ENCODE peak calls at places on chromosomes 4 and X, in five cellular contexts. One of them, this sample, is unnamed.

GRCh38 chrX:156001001-156001666 is 3.6 kb downstream of the IL9R start:
- DNase-seq in thyroid gland: no peak
- DNase-seq in fibroblast of lung: no peak
- DNase-seq in upper lobe of right lung: no peak
- DNase-seq in PC-9: no peak
- DNase-seq in this sample: no peak

GRCh38 chr4:108743021-108743420 is 19.8 kb downstream of the ETNPPL start:
- DNase-seq in thyroid gland: no peak
- DNase-seq in fibroblast of lung: no peak
- DNase-seq in upper lobe of right lung: no peak
- DNase-seq in PC-9: no peak
- DNase-seq in this sample: no peak

GRCh38 chr4:86048426-86048825 is 311.4 kb downstream of the MAPK10 start:
- DNase-seq in thyroid gland: no peak
- DNase-seq in fibroblast of lung: no peak
- DNase-seq in upper lobe of right lung: no peak
- DNase-seq in PC-9: no peak
- DNase-seq in this sample: no peak

GRCh38 chr4:19462117-19462516 is 789.6 kb upstream of the SLIT2 start:
- DNase-seq in thyroid gland: no peak
- DNase-seq in fibroblast of lung: no peak
- DNase-seq in upper lobe of right lung: no peak
- DNase-seq in PC-9: no peak
- DNase-seq in this sample: no peak

GRCh38 chr4:19224820-19225219 is 1026.9 kb upstream of the SLIT2 start:
- DNase-seq in thyroid gland: no peak
- DNase-seq in fibroblast of lung: peak; percentile 61
- DNase-seq in upper lobe of right lung: no peak
- DNase-seq in PC-9: peak; percentile 35
- DNase-seq in this sample: no peak

GRCh38 chr4:36269116-36269515 is 12.3 kb upstream of the DTHD1 start:
- DNase-seq in thyroid gland: no peak
- DNase-seq in fibroblast of lung: no peak
- DNase-seq in upper lobe of right lung: no peak
- DNase-seq in PC-9: no peak
- DNase-seq in this sample: no peak

GRCh38 chrX:44785652-44786051 is 58.2 kb upstream of the DUSP21 start:
- DNase-seq in thyroid gland: no peak
- DNase-seq in fibroblast of lung: peak; percentile 71
- DNase-seq in upper lobe of right lung: no peak
- DNase-seq in PC-9: no peak
- DNase-seq in this sample: no peak

GRCh38 chrX:26026179-26026578 is 112.0 kb upstream of the MAGEB18 start:
- DNase-seq in thyroid gland: no peak
- DNase-seq in fibroblast of lung: peak; percentile 0
- DNase-seq in upper lobe of right lung: no peak
- DNase-seq in PC-9: no peak
- DNase-seq in this sample: no peak

GRCh38 chrX:72430405-72430968 is 124.8 kb upstream of the CITED1 start:
- DNase-seq in thyroid gland: no peak
- DNase-seq in fibroblast of lung: no peak
- DNase-seq in upper lobe of right lung: no peak
- DNase-seq in PC-9: no peak
- DNase-seq in this sample: no peak

GRCh38 chrX:97740044-97740443 is 856.3 kb downstream of the RPA4 start:
- DNase-seq in thyroid gland: no peak
- DNase-seq in fibroblast of lung: no peak
- DNase-seq in upper lobe of right lung: no peak
- DNase-seq in PC-9: no peak
- DNase-seq in this sample: no peak

GRCh38 chrX:85611926-85612325 is 232.5 kb upstream of the POF1B start:
- DNase-seq in thyroid gland: no peak
- DNase-seq in fibroblast of lung: peak; percentile 24
- DNase-seq in upper lobe of right lung: no peak
- DNase-seq in PC-9: no peak
- DNase-seq in this sample: no peak

GRCh38 chr4:66574145-66574978 is 904.1 kb upstream of the EPHA5 start:
- DNase-seq in thyroid gland: no peak
- DNase-seq in fibroblast of lung: peak; percentile 53
- DNase-seq in upper lobe of right lung: no peak
- DNase-seq in PC-9: no peak
- DNase-seq in this sample: no peak

GRCh38 chr4:66571145-66571544 is 900.9 kb upstream of the EPHA5 start:
- DNase-seq in thyroid gland: no peak
- DNase-seq in fibroblast of lung: no peak
- DNase-seq in upper lobe of right lung: no peak
- DNase-seq in PC-9: no peak
- DNase-seq in this sample: no peak

GRCh38 chr4:66572949-66573348 is 902.7 kb upstream of the EPHA5 start:
- DNase-seq in thyroid gland: no peak
- DNase-seq in fibroblast of lung: peak; percentile 58
- DNase-seq in upper lobe of right lung: no peak
- DNase-seq in PC-9: peak; percentile 60
- DNase-seq in this sample: no peak

GRCh38 chr4:66577922-66578321 is 907.6 kb upstream of the EPHA5 start:
- DNase-seq in thyroid gland: no peak
- DNase-seq in fibroblast of lung: no peak
- DNase-seq in upper lobe of right lung: no peak
- DNase-seq in PC-9: no peak
- DNase-seq in this sample: no peak

GRCh38 chr4:66575024-66575696 is 904.9 kb upstream of the EPHA5 start:
- DNase-seq in thyroid gland: no peak
- DNase-seq in fibroblast of lung: peak; percentile 52
- DNase-seq in upper lobe of right lung: no peak
- DNase-seq in PC-9: peak; percentile 79
- DNase-seq in this sample: no peak
- H3K4me3 ChIP-seq in thyroid gland: no peak overlapping the region
- H3K4me3 ChIP-seq in fibroblast of lung: no peak overlapping the region
- H3K4me3 ChIP-seq in upper lobe of right lung: no peak overlapping the region
- H3K4me3 ChIP-seq in PC-9: no peak overlapping the region
- H3K4me3 ChIP-seq in this sample: no peak overlapping the region

GRCh38 chr4:183495182-183495581 is 9.7 kb upstream of the ING2 start:
- DNase-seq in thyroid gland: no peak
- DNase-seq in fibroblast of lung: no peak
- DNase-seq in upper lobe of right lung: no peak
- DNase-seq in PC-9: no peak
- DNase-seq in this sample: no peak

GRCh38 chr4:183493246-183493645 is 11.6 kb upstream of the ING2 start:
- DNase-seq in thyroid gland: no peak
- DNase-seq in fibroblast of lung: no peak
- DNase-seq in upper lobe of right lung: no peak
- DNase-seq in PC-9: no peak
- DNase-seq in this sample: no peak

GRCh38 chr4:183492791-183493221 is 12.1 kb upstream of the ING2 start:
- DNase-seq in thyroid gland: no peak
- DNase-seq in fibroblast of lung: no peak
- DNase-seq in upper lobe of right lung: no peak
- DNase-seq in PC-9: peak; percentile 90
- DNase-seq in this sample: no peak
- H3K27ac ChIP-seq in thyroid gland: no peak overlapping the region
- H3K27ac ChIP-seq in fibroblast of lung: no peak overlapping the region
- H3K27ac ChIP-seq in upper lobe of right lung: no peak overlapping the region
- H3K27ac ChIP-seq in PC-9: peak overlapping the region; percentile 76
- H3K27ac ChIP-seq in this sample: no peak overlapping the region

DNA sequence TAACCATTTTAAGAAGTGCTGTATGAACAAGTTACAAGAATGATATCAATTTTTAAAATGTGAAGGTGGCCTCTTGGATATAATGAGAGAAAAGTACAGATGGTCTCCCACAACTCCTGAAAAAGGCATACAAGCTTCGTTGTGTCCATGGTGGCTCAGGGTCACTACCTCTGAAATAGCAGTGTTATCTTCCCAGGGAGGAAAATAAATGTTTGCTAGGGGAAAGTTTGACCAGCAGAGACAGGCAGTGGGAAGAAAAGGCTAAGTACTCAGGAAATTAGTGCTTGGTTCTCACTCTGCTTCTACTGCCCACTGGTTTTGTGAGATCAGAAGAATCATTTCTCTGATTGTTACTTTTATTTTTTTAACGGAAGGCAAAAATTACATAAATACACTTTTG is 39.4 kb downstream of the PPP1R2C start:
- DNase-seq in thyroid gland: no peak
- DNase-seq in fibroblast of lung: no peak
- DNase-seq in upper lobe of right lung: no peak
- DNase-seq in PC-9: no peak
- DNase-seq in this sample: no peak
- H3K27me3 ChIP-seq in thyroid gland: no peaks in the 10 kb centered on the region
- H3K27me3 ChIP-seq in fibroblast of lung: no peaks in the 10 kb centered on the region
- H3K27me3 ChIP-seq in upper lobe of right lung: no peaks in the 10 kb centered on the region
- H3K27me3 ChIP-seq in PC-9: no peaks in the 10 kb centered on the region
- H3K27me3 ChIP-seq in this sample: no peaks in the 10 kb centered on the region

DNA sequence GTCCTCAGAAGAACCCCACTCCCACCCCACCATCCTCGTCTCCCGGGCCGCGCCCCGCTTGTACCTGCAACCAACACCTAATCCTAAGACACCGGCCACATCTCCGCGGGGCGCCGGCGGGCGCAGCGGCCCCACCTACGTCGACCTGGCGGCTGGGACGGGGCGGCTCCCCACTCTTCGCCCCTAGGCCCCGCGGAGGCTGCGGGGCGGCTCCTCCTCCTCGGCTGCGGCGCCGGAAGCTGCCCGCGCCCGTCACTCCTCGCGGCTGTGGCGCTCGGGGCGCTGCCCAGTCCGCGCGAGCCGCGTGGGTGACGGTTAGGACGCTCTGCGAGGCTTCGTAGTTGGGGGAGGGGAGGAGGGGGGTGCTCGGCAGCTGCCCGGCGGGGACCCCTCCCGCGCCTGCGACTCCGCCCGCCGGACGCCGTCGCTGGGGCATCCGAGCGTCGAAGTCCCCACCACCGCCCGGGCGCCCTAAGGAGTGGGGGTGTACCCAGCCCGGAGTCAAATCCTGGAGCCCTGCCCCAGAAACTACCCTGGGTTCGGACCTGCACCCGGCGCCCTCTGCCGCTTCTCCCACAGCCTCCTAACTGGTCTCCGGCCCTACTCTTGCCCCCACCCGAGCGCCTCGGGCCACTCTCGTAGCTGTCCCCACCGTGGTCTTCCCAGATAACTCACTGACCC is at the start of gene CCDC158:
- DNase-seq in thyroid gland: peak; percentile 47
- DNase-seq in fibroblast of lung: peak; percentile 4
- DNase-seq in upper lobe of right lung: no peak
- DNase-seq in PC-9: no peak
- DNase-seq in this sample: peak; percentile 33
- H3K4me3 ChIP-seq in thyroid gland: peak within 1 kb of the TSS; percentile 38
- H3K4me3 ChIP-seq in fibroblast of lung: peak within 1 kb of the TSS; percentile 35
- H3K4me3 ChIP-seq in upper lobe of right lung: peak within 1 kb of the TSS; percentile 55
- H3K4me3 ChIP-seq in PC-9: peak within 1 kb of the TSS; percentile 41
- H3K4me3 ChIP-seq in this sample: peak within 1 kb of the TSS; percentile 59

GRCh38 chrX:16618422-16618821 is 31.5 kb upstream of the S100G start:
- DNase-seq in thyroid gland: no peak
- DNase-seq in fibroblast of lung: no peak
- DNase-seq in upper lobe of right lung: no peak
- DNase-seq in PC-9: no peak
- DNase-seq in this sample: no peak
- H3K27ac ChIP-seq in thyroid gland: no peak overlapping the region
- H3K27ac ChIP-seq in fibroblast of lung: no peak overlapping the region
- H3K27ac ChIP-seq in upper lobe of right lung: no peak overlapping the region
- H3K27ac ChIP-seq in PC-9: no peak overlapping the region
- H3K27ac ChIP-seq in this sample: no peak overlapping the region

GRCh38 chr4:10984815-10985214 is 300.2 kb upstream of the CLNK start:
- DNase-seq in thyroid gland: no peak
- DNase-seq in fibroblast of lung: no peak
- DNase-seq in upper lobe of right lung: no peak
- DNase-seq in PC-9: no peak
- DNase-seq in this sample: no peak

GRCh38 chr4:10983885-10984284 is 299.3 kb upstream of the CLNK start:
- DNase-seq in thyroid gland: no peak
- DNase-seq in fibroblast of lung: no peak
- DNase-seq in upper lobe of right lung: no peak
- DNase-seq in PC-9: no peak
- DNase-seq in this sample: no peak

GRCh38 chr4:10982305-10982704 is 297.7 kb upstream of the CLNK start:
- DNase-seq in thyroid gland: no peak
- DNase-seq in fibroblast of lung: no peak
- DNase-seq in upper lobe of right lung: no peak
- DNase-seq in PC-9: no peak
- DNase-seq in this sample: no peak

GRCh38 chr4:10981611-10982010 is 297.0 kb upstream of the CLNK start:
- DNase-seq in thyroid gland: no peak
- DNase-seq in fibroblast of lung: no peak
- DNase-seq in upper lobe of right lung: no peak
- DNase-seq in PC-9: no peak
- DNase-seq in this sample: no peak

DNA sequence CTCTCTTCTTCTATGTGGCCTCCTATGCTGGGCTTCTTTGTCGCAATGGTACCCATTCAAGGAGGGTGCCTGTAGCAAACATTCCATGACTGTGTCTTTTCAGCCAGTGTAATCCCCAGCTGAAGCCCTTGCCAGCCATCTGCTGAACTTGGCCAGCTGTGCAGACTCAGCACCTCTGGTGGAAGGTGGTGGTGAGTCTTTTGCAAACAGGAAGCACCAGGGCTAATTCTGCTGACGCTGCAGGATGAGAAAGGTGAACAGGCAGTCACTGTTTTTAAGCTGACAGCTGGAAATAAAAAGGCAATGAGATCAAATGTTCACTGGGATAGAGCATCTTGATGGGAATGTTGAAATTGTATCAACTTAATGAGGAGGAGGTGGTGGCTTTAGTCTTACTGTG is 298.7 kb upstream of the CLNK start:
- DNase-seq in thyroid gland: peak; percentile 1
- DNase-seq in fibroblast of lung: no peak
- DNase-seq in upper lobe of right lung: no peak
- DNase-seq in PC-9: no peak
- DNase-seq in this sample: no peak
- H3K27me3 ChIP-seq in thyroid gland: no peaks in the 10 kb centered on the region
- H3K27me3 ChIP-seq in fibroblast of lung: no peaks in the 10 kb centered on the region
- H3K27me3 ChIP-seq in upper lobe of right lung: no peaks in the 10 kb centered on the region
- H3K27me3 ChIP-seq in PC-9: no peaks in the 10 kb centered on the region
- H3K27me3 ChIP-seq in this sample: no peaks in the 10 kb centered on the region

GRCh38 chrX:13716905-13717304 is 17.5 kb downstream of the TRAPPC2 start:
- DNase-seq in thyroid gland: no peak
- DNase-seq in fibroblast of lung: no peak
- DNase-seq in upper lobe of right lung: no peak
- DNase-seq in PC-9: no peak
- DNase-seq in this sample: no peak

GRCh38 chrX:13717697-13718483 is 16.5 kb downstream of the TRAPPC2 start:
- DNase-seq in thyroid gland: no peak
- DNase-seq in fibroblast of lung: peak; percentile 47
- DNase-seq in upper lobe of right lung: no peak
- DNase-seq in PC-9: no peak
- DNase-seq in this sample: no peak

GRCh38 chrX:13719192-13719856 is 15.1 kb downstream of the TRAPPC2 start:
- DNase-seq in thyroid gland: no peak
- DNase-seq in fibroblast of lung: no peak
- DNase-seq in upper lobe of right lung: no peak
- DNase-seq in PC-9: no peak
- DNase-seq in this sample: no peak

GRCh38 chrX:13721371-13721770 is 13.0 kb downstream of the TRAPPC2 start:
- DNase-seq in thyroid gland: no peak
- DNase-seq in fibroblast of lung: peak; percentile 12
- DNase-seq in upper lobe of right lung: no peak
- DNase-seq in PC-9: no peak
- DNase-seq in this sample: no peak

GRCh38 chrX:13721819-13722527 is 12.4 kb downstream of the TRAPPC2 start:
- DNase-seq in thyroid gland: peak; percentile 14
- DNase-seq in fibroblast of lung: peak; percentile 80
- DNase-seq in upper lobe of right lung: no peak
- DNase-seq in PC-9: peak; percentile 85
- DNase-seq in this sample: no peak
- H3K4me3 ChIP-seq in thyroid gland: no peak overlapping the region
- H3K4me3 ChIP-seq in fibroblast of lung: peak overlapping the region; percentile 20
- H3K4me3 ChIP-seq in upper lobe of right lung: no peak overlapping the region
- H3K4me3 ChIP-seq in PC-9: no peak overlapping the region
- H3K4me3 ChIP-seq in this sample: no peak overlapping the region

GRCh38 chr4:188551156-188551555 is 411.9 kb downstream of the TRIML1 start:
- DNase-seq in thyroid gland: no peak
- DNase-seq in fibroblast of lung: no peak
- DNase-seq in upper lobe of right lung: no peak
- DNase-seq in PC-9: no peak
- DNase-seq in this sample: no peak
- H3K27ac ChIP-seq in thyroid gland: no peak overlapping the region
- H3K27ac ChIP-seq in fibroblast of lung: no peak overlapping the region
- H3K27ac ChIP-seq in upper lobe of right lung: no peak overlapping the region
- H3K27ac ChIP-seq in PC-9: no peak overlapping the region
- H3K27ac ChIP-seq in this sample: no peak overlapping the region

This sample was measured in heart right ventricle.